ENCODE peak calls at places on chromosomes 3 and 15, in four cellular contexts. Y is stimulated activated CD4-positive, alpha-beta T cell treated with anti-CD3 and anti-CD28 coated beads, Interleukin-2, amount 100 ng/mL, for 48 hours; T is activated CD8-positive, alpha-beta memory T cell treated with anti-CD3 and anti-CD28 coated beads, Interleukin-2, amount 10 ng/mL, durations not matched to agents 7 days and 5 days; O is thoracic aorta. V is an unnamed sample.

GRCh38 chr3:42728056-42728455 is 25.5 kb upstream of the HHATL start:
- DNase-seq in Y (no peak), O (no peak), T (no peak), V (no peak)

GRCh38 chr3:28916713-28917499 is 364.0 kb upstream of the RBMS3 start:
- DNase-seq in Y (no peak), O (peak), T (peak), V (no peak)

GRCh38 chr3:1195922-1196321 is 103.1 kb downstream of the CNTN6 start:
- DNase-seq in Y (no peak), T (no peak), O (no peak), V (no peak)

GRCh38 chr15:31365655-31366127 is 39.1 kb downstream of the KLF13 start:
- DNase-seq in O (peak), Y (peak), T (peak), V (no peak)

GRCh38 chr3:174955513-174956001 is 96.4 kb downstream of the NAALADL2 start:
- DNase-seq in T (no peak), O (no peak), Y (no peak), V (peak)

GRCh38 chr3:127732879-127733350 is 60.2 kb downstream of the ABTB1 start:
- DNase-seq in Y (no peak), O (no peak), T (no peak), V (no peak)

GRCh38 chr3:153259956-153260355 is 97.9 kb downstream of the RAP2B start:
- DNase-seq in Y (no peak), T (no peak), O (no peak), V (no peak)

GRCh38 chr3:170760174-170760526 is 109.8 kb downstream of the RPL22L1 start:
- DNase-seq in O (no peak), T (no peak), Y (no peak), V (no peak)

V was measured in HCT116.